ENCODE peak calls at places on chromosomes 3 and 15, in ten cellular contexts. I is OCI-LY7, J is right cardiac atrium, O is suprapubic skin, F is upper lobe of right lung, E is neuronal stem cell, C is aorta, S is cardiac muscle cell, G is body of pancreas, Y is tibial artery. Q is an unnamed sample. For H3K4me1, the result is how much of the 10 kb centered on the place peaks cover.

GRCh38 chr3:178434206-178434805 is 101.9 kb upstream of the KCNMB2 start:
- DNase-seq in I (no peak), J (no peak), O (no peak), F (no peak), E (no peak), C (no peak), S (peak), G (no peak), Y (no peak), Q (no peak)

GRCh38 chr3:140953028-140953960 is 11.7 kb downstream of the SLC25A36 start:
- DNase-seq in I (no peak), J (no peak), O (no peak), F (no peak), E (no peak), C (no peak), S (peak), G (no peak), Y (no peak), Q (no peak)

GRCh38 chr15:80840173-80841130 is 61.3 kb downstream of the CEMIP start:
- DNase-seq in I (no peak), J (peak), O (no peak), F (no peak), E (no peak), C (no peak), S (no peak), G (no peak), Y (no peak), Q (no peak)

GRCh38 chr15:69718916-69719315 is 266.3 kb downstream of the RPLP1 start:
- DNase-seq in I (peak), J (no peak), O (no peak), F (peak), E (no peak), C (no peak), S (peak), G (no peak), Y (peak), Q (no peak)

GRCh38 chr3:15295506-15295905 is 36.9 kb downstream of the SH3BP5 start:
- DNase-seq in I (no peak), J (no peak), O (no peak), F (no peak), E (no peak), C (no peak), S (peak), G (no peak), Y (peak), Q (no peak)

GRCh38 chr3:112682361-112682760 is 41.4 kb upstream of the CCDC80 start:
- DNase-seq in I (no peak), J (no peak), O (no peak), F (no peak), E (no peak), C (no peak), S (no peak), G (no peak), Y (no peak), Q (no peak)

GRCh38 chr15:90818251-90819210 is 49.9 kb upstream of the FURIN start:
- DNase-seq in I (peak), J (peak), O (no peak), F (peak), E (no peak), C (no peak), S (peak), G (peak), Y (no peak), Q (no peak)

GRCh38 chr3:154078672-154079071 is 42.5 kb upstream of the ARHGEF26 start:
- DNase-seq in I (no peak), J (no peak), O (no peak), F (no peak), E (no peak), C (no peak), S (no peak), G (no peak), Y (no peak), Q (no peak)

GRCh38 chr3:10370429-10370828 is 49.5 kb upstream of the SEC13 start:
- DNase-seq in I (no peak), J (no peak), O (no peak), F (no peak), E (no peak), C (no peak), S (peak), G (no peak), Y (no peak), Q (no peak)

GRCh38 chr3:55190296-55190695 is 262.4 kb upstream of the LRTM1 start:
- DNase-seq in I (no peak), J (no peak), O (no peak), F (no peak), E (no peak), C (no peak), S (peak), G (no peak), Y (no peak), Q (peak)

GRCh38 chr3:49158792-49159191 is 7.3 kb downstream of the CCDC71 start:
- DNase-seq in I (no peak), J (no peak), O (no peak), F (no peak), E (no peak), C (no peak), S (no peak), G (no peak), Y (no peak), Q (no peak)

GRCh38 chr15:61404567-61404966 is 175.5 kb upstream of the RORA start:
- DNase-seq in I (no peak), J (no peak), O (no peak), F (no peak), E (no peak), C (no peak), S (no peak), G (no peak), Y (no peak), Q (no peak)

GRCh38 chr3:76352069-76352847 is 566.9 kb upstream of the ZNF717 start:
- DNase-seq in I (no peak), J (no peak), O (no peak), F (no peak), E (no peak), C (no peak), S (no peak), G (no peak), Y (no peak), Q (no peak)

GRCh38 chr3:188683032-188683491 is 488.7 kb upstream of the TPRG1 start:
- DNase-seq in I (no peak), J (no peak), O (no peak), F (no peak), E (no peak), C (no peak), S (peak), G (no peak), Y (peak), Q (no peak)

GRCh38 chr3:170327040-170327808 is 30.3 kb upstream of the SKIL start:
- DNase-seq in I (no peak), J (no peak), O (no peak), F (no peak), E (no peak), C (no peak), S (no peak), G (no peak), Y (no peak), Q (no peak)
- H3K27ac ChIP-seq in I (no peak), J (no peak), O (no peak), F (no peak), E (no peak), C (no peak), S (no peak), G (no peak), Y (no peak), Q (no peak)

GRCh38 chr3:57808961-57809608 is 53.0 kb downstream of the SLMAP start:
- DNase-seq in I (no peak), J (no peak), O (no peak), F (no peak), E (no peak), C (no peak), S (no peak), G (no peak), Y (no peak), Q (no peak)
- H3K4me3 ChIP-seq in I (no peak), J (no peak), O (no peak), F (no peak), E (no peak), C (no peak), S (no peak), G (no peak), Y (no peak), Q (no peak)

DNA sequence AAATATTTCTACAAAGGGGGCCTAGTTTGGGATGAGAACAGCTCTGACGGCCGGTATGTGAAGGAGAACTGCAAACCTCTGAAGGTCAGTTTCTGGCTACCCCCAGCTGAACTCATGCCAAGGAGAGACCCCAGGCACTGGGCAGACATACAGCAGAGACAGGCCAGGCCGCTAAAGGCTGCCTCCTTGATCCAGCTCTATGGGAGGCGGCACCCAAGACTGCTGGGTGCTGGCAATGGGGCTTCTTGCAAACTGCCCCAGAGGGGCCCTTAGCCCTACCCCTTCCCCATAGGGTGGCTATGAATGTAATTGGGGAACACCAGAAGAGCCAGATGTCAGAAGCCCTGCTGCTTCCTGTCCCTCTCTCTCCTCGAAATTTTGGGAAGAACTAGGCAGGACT is 13.3 kb downstream of the CLK3 start:
- DNase-seq in I (no peak), J (peak), O (no peak), F (no peak), E (no peak), C (no peak), S (no peak), G (no peak), Y (no peak), Q (no peak)
- H3K4me1 ChIP-seq in I (under half), J (under half), O (under half), F (under half), E (under half), C (under half), S (under half), G (under half), Y (under half), Q (under half)

GRCh38 chr3:52527732-52528595 is 5.7 kb downstream of the NT5DC2 start:
- DNase-seq in I (no peak), J (peak), O (peak), F (peak), E (no peak), C (peak), S (no peak), G (peak), Y (peak), Q (no peak)

GRCh38 chr3:52525666-52526065 is 8.0 kb downstream of the NT5DC2 start:
- DNase-seq in I (no peak), J (no peak), O (no peak), F (peak), E (no peak), C (peak), S (no peak), G (no peak), Y (no peak), Q (no peak)

GRCh38 chr3:52527039-52527731 is 6.5 kb downstream of the NT5DC2 start:
- DNase-seq in I (no peak), J (peak), O (peak), F (peak), E (no peak), C (peak), S (no peak), G (peak), Y (peak), Q (no peak)

GRCh38 chr3:52524752-52525661 is 8.7 kb downstream of the NT5DC2 start:
- DNase-seq in I (no peak), J (peak), O (peak), F (peak), E (no peak), C (peak), S (no peak), G (peak), Y (no peak), Q (no peak)

DNA sequence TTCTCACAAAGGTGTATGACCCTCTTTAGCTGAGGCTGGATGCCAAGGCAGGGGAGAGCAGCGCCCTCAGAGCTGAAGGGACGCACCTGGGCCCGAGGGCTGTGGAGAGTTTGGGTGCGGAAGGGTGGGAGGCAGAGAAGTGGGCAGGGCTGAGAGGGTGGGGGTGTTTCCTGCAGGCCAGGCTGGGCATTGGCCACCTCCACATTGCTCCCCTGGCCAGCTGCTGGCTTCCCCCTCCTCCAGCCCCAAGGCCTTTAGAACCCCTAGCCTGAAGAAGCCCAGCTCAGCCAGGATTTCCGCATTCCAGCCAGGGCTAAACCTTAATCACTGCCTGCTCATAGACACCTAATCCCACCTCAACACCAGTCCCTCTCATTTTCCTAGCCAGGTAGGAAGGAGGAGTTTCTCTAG is 7.5 kb downstream of the NT5DC2 start:
- DNase-seq in I (no peak), J (peak), O (no peak), F (peak), E (no peak), C (peak), S (no peak), G (peak), Y (no peak), Q (no peak)
- H3K27ac ChIP-seq in I (no peak), J (peak), O (peak), F (peak), E (no peak), C (no peak), S (peak), G (peak), Y (peak), Q (no peak)